ENCODE peak calls at places on chromosomes 7 and 10, in four cellular contexts. D, A, G and V are unnamed samples.

GRCh38 chr7:157955383-157955999 is 618.7 kb downstream of the DNAJB6 start:
- DNase-seq in A (no peak), D (no peak), G (no peak), V (no peak)

GRCh38 chr10:131233611-131234258 is 77.8 kb downstream of the TCERG1L start:
- DNase-seq in A (no peak), D (no peak), G (no peak), V (no peak)

GRCh38 chr7:157607218-157607617 is 270.4 kb downstream of the DNAJB6 start:
- DNase-seq in G (no peak), D (no peak), A (no peak), V (no peak)

GRCh38 chr7:65397730-65398142 is 24.1 kb downstream of the ZNF92 start:
- DNase-seq in D (no peak), G (no peak), A (no peak), V (no peak)

GRCh38 chr7:135811513-135811912 is 62.9 kb upstream of the FAM180A start:
- DNase-seq in D (no peak), G (no peak), A (no peak), V (no peak)

GRCh38 chr10:118567701-118568248 is 27.7 kb downstream of the PRLHR start:
- DNase-seq in D (no peak), G (no peak), A (no peak), V (no peak)

GRCh38 chr7:45435846-45436245 is 138.3 kb upstream of the ADCY1 start:
- DNase-seq in A (no peak), G (no peak), D (no peak), V (no peak)

GRCh38 chr10:93435621-93436385 is 46.3 kb downstream of the MYOF start:
- DNase-seq in G (no peak), A (no peak), D (no peak), V (no peak)

GRCh38 chr10:31136386-31136785 is 104.7 kb upstream of the ZNF438 start:
- DNase-seq in A (no peak), D (no peak), G (no peak), V (no peak)

GRCh38 chr7:34845666-34846361 is 187.8 kb downstream of the NPSR1 start:
- DNase-seq in D (no peak), G (no peak), A (no peak), V (no peak)

GRCh38 chr7:95045236-95045923 is 138.0 kb downstream of the PPP1R9A start:
- DNase-seq in D (no peak), A (peak; percentile 19), G (no peak), V (peak; percentile 62)
- TF ChIP-seq CTCF in D (no peak), A (peak; percentile 40), G (no peak), V (no peak)

DNA sequence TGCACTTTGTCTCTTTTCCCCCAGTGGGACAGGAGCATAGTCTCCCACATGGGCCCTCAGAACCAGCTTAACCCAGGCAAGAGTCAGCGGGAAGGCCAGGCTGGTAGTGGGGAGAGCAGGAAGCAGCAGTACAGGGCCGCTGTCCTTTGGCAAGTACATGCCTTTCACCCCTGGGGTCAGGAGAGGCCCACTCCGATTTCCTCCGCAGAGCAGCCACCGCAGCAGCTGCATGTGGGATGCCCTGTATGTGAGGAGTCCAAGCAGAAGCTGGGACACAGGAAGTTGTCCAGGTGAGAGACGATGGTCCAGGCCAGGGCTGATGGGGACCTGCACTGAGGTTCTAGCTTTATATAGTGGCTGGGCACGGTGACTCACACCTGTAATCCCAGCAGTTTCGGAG is 36.7 kb upstream of the GALNTL5 start:
- DNase-seq in G (peak; percentile 32), D (no peak), A (no peak), V (no peak)
- H3K4me1 ChIP-seq in G (no peaks in the 10 kb centered on the region), D (no peaks in the 10 kb centered on the region), A (no peaks in the 10 kb centered on the region), V (no peaks in the 10 kb centered on the region)

DNA sequence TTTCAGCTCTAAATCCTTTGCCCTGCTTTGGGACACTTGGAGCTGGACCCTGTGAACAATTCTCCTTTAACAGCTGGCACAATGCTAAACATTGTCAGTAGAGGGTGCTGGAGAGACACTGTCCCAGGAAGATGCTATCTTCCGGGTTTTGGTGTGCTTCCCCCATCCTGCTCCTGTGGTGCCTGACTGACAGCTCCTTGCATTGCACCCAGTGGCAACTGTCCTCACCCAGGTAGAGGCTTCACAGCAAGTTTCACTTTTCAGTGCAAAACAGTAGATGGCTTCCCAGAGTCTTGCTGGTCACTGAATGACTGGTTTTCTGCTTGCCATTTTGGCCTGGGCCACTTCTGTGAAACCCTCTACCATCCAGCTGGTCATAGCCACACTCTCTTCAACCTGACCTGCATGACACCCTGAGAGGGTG is 77.3 kb downstream of the CDC14C start:
- DNase-seq in A (peak; percentile 83), D (no peak), G (no peak), V (peak; percentile 56)
- TF ChIP-seq CTCF in A (peak; percentile 89), D (no peak), G (no peak), V (no peak)

GRCh38 chr10:84391326-84391725 is 62.9 kb downstream of the CCSER2 start:
- DNase-seq in G (no peak), A (no peak), D (no peak), V (no peak)
- H3K4me1 ChIP-seq in G (no peaks in the 10 kb centered on the region), A (no peaks in the 10 kb centered on the region), D (no peaks in the 10 kb centered on the region), V (no peaks in the 10 kb centered on the region)

GRCh38 chr10:127787873-127788272 is 50.9 kb downstream of the FOXI2 start:
- DNase-seq in A (no peak), D (no peak), G (no peak), V (no peak)

DNA sequence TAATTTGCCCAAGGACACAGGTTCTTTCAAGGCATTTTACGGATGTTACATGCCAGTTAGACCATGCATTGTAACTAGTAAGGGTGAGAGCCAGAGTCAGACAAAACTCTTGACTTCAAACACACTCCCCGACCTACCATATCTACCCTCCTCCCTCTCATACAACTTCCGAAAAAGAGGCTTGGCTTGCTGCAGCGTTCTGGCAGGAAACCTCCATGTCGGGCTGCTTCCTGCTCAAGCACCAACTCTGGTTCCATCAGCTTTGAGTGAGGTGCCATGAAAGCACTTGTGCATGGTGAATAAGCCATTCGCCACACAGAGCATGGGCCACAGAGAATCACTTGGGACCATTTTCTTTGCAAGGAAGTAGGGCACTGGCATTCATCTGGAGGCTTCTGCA is 53.2 kb downstream of the FOXI2 start:
- DNase-seq in G (no peak), A (no peak), D (no peak), V (no peak)
- TF ChIP-seq CTCF in G (no peak), A (no peak), D (no peak), V (no peak)

GRCh38 chr10:77351386-77351785 is 286.2 kb downstream of the KCNMA1 start:
- DNase-seq in D (no peak), A (no peak), G (no peak), V (no peak)
- H3K4me1 ChIP-seq in D (no peaks in the 10 kb centered on the region), A (no peaks in the 10 kb centered on the region), G (no peaks in the 10 kb centered on the region), V (no peaks in the 10 kb centered on the region)

DNA sequence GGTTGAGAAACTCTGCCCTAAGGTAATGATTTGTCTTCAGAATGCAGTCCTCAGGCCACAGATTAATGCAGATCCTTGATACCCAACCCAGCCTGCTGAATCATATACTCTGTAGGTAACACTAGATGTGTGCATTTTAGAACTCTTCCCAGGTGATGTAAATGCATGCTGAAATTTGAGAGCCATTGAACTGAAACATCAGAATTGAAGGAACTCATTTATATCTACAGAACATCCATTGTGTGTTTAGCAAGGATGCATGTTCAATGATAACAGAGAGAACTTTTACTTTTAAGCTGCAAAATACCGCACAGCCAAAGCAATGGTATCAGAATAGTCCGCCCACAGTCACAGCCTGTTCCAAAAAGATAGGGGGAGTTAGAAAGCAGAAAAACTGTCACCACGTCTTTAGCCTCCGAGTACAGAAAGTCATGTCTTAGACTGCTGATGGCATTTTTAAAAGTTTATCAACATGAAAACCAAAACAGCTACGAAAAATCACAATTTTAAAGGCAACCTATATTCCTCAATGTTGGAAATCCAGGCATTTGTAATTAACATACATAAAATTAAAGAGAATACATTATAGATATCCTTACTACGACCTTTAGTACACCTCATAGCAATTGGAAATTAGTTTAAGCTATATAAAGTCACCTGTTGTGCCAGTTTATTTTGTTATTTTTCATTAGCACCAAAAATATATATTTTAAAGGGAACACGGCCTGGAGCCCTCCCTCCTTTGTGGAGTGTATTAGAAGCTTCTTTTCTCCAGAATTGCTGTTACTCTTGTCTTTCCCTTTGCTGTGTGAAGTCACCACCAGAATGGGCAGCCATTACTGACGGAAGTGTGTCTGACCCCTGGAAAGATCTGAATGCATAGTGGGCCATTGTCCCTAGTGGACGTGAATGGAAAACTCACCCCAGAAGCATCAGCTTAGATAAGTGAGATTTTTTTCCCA is 65.8 kb upstream of the PRKAR2B start:
- DNase-seq in G (no peak), D (no peak), A (no peak), V (peak; percentile 71)
- TF ChIP-seq CTCF in G (no peak), D (no peak), A (peak; percentile 44), V (no peak)